ENCODE peak calls at places on chromosomes 16 and 17, in eight cellular contexts. P is body of pancreas; S is germinal center; K is Jurkat, Clone E6-1; M is H7; X is stimulated activated CD4-positive, alpha-beta T cell treated with anti-CD3 and anti-CD28 coated beads, Interleukin-1b, Interleukin-23, amount 100 ng/mL, for 24 hours; Y is breast epithelium; N is ovary. L is an unnamed sample.

GRCh38 chr17:37829446-37830142 is 84.7 kb upstream of the HNF1B start:
- DNase-seq in P (no peak), S (peak), K (no peak), M (no peak), X (no peak), Y (no peak), N (no peak), L (peak)

GRCh38 chr17:81480140-81480917 is 32.3 kb downstream of the ACTG1 start:
- DNase-seq in P (peak), S (no peak), K (no peak), M (no peak), X (no peak), Y (no peak), N (peak), L (no peak)

GRCh38 chr17:1648582-1649115 is 1.0 kb downstream of the RILP start:
- DNase-seq in P (peak), S (peak), K (peak), M (no peak), X (peak), Y (peak), N (peak), L (peak)

GRCh38 chr17:64275016-64275415 is 12.0 kb upstream of the TEX2 start:
- DNase-seq in P (no peak), S (no peak), K (no peak), M (no peak), X (no peak), Y (no peak), N (no peak), L (no peak)

GRCh38 chr17:13405080-13405479 is 196.6 kb downstream of the HS3ST3A1 start:
- DNase-seq in P (no peak), S (no peak), K (no peak), M (no peak), X (no peak), Y (no peak), N (no peak), L (no peak)

GRCh38 chr17:61484174-61484573 is 32.0 kb downstream of the TBX4 start:
- DNase-seq in P (no peak), S (no peak), K (no peak), M (no peak), X (no peak), Y (no peak), N (no peak), L (no peak)

GRCh38 chr17:62093188-62094155 is 28.4 kb upstream of the MED13 start:
- DNase-seq in P (no peak), S (no peak), K (no peak), M (no peak), X (no peak), Y (no peak), N (no peak), L (no peak)

GRCh38 chr17:62625870-62626200 is 1.6 kb upstream of the MRC2 start:
- DNase-seq in P (no peak), S (no peak), K (no peak), M (peak), X (no peak), Y (no peak), N (no peak), L (no peak)

GRCh38 chr17:8163978-8164814 is 1.4 kb upstream of the VAMP2 start:
- DNase-seq in P (peak), S (no peak), K (peak), M (peak), X (peak), Y (peak), N (peak), L (no peak)

GRCh38 chr17:67891481-67892119 is 66.3 kb downstream of the BPTF start:
- DNase-seq in P (peak), S (no peak), K (no peak), M (no peak), X (no peak), Y (no peak), N (no peak), L (no peak)

GRCh38 chr16:21597571-21598030 is 1.8 kb upstream of the METTL9 start:
- DNase-seq in P (no peak), S (no peak), K (no peak), M (no peak), X (no peak), Y (no peak), N (no peak), L (no peak)

GRCh38 chr16:52123063-52123839 is 423.7 kb downstream of the TOX3 start:
- DNase-seq in P (no peak), S (no peak), K (no peak), M (no peak), X (no peak), Y (no peak), N (no peak), L (no peak)

GRCh38 chr16:87457724-87458423 is 35.0 kb downstream of the ZCCHC14 start:
- DNase-seq in P (no peak), S (no peak), K (no peak), M (no peak), X (no peak), Y (peak), N (peak), L (no peak)

GRCh38 chr16:10180771-10181163 is 1.5 kb downstream of the GRIN2A start:
- DNase-seq in P (peak), S (peak), K (peak), M (peak), X (peak), Y (no peak), N (peak), L (peak)

GRCh38 chr17:81345211-81346089 is 49.8 kb upstream of the BAHCC1 start:
- DNase-seq in P (peak), S (peak), K (no peak), M (peak), X (no peak), Y (peak), N (peak), L (peak)

GRCh38 chr16:55175389-55175788 is 148.6 kb upstream of the IRX6 start:
- DNase-seq in P (no peak), S (no peak), K (no peak), M (no peak), X (no peak), Y (no peak), N (no peak), L (no peak)

GRCh38 chr17:75181608-75182318 is 996 bp downstream of the SUMO2 start:
- DNase-seq in P (peak), S (peak), K (no peak), M (peak), X (peak), Y (no peak), N (no peak), L (peak)

GRCh38 chr17:42674755-42675347 is 1.9 kb downstream of the PLEKHH3 start:
- DNase-seq in P (peak), S (no peak), K (no peak), M (peak), X (no peak), Y (no peak), N (no peak), L (peak)

GRCh38 chr17:83100220-83100852 is 20.9 kb downstream of the METRNL start:
- DNase-seq in P (peak), S (no peak), K (no peak), M (peak), X (no peak), Y (no peak), N (no peak), L (no peak)

GRCh38 chr16:21946889-21947635 is 6.1 kb upstream of the UQCRC2 start:
- DNase-seq in P (no peak), S (no peak), K (no peak), M (no peak), X (no peak), Y (no peak), N (no peak), L (no peak)

GRCh38 chr16:48317614-48318013 is 67.6 kb downstream of the SIAH1 start:
- DNase-seq in P (no peak), S (no peak), K (no peak), M (no peak), X (no peak), Y (no peak), N (no peak), L (no peak)

GRCh38 chr16:79715088-79715487 is 114.6 kb upstream of the MAF start:
- DNase-seq in P (no peak), S (no peak), K (no peak), M (no peak), X (no peak), Y (no peak), N (no peak), L (no peak)

GRCh38 chr17:20009302-20010098 is at the start of gene SPECC1:
- DNase-seq in P (peak), S (peak), K (peak), M (peak), X (peak), Y (peak), N (peak), L (peak)

GRCh38 chr16:67965668-67966548 is 2.5 kb downstream of the SLC12A4 start:
- DNase-seq in P (no peak), S (no peak), K (no peak), M (no peak), X (no peak), Y (peak), N (no peak), L (no peak)

GRCh38 chr16:68360971-68361370 is 50.2 kb downstream of the PRMT7 start:
- DNase-seq in P (no peak), S (no peak), K (no peak), M (peak), X (no peak), Y (no peak), N (no peak), L (no peak)

GRCh38 chr17:46044286-46044928 is 45.4 kb downstream of the STH start:
- DNase-seq in P (peak), S (peak), K (peak), M (peak), X (no peak), Y (peak), N (peak), L (peak)

GRCh38 chr16:12433691-12434390 is 369.8 kb downstream of the CPPED1 start:
- DNase-seq in P (no peak), S (no peak), K (no peak), M (no peak), X (no peak), Y (no peak), N (no peak), L (no peak)

GRCh38 chr17:5877948-5878347 is 192.2 kb upstream of the WSCD1 start:
- DNase-seq in P (peak), S (no peak), K (no peak), M (no peak), X (no peak), Y (no peak), N (no peak), L (no peak)

GRCh38 chr17:36661047-36661666 is 59.8 kb downstream of the MRM1 start:
- DNase-seq in P (no peak), S (no peak), K (no peak), M (no peak), X (no peak), Y (no peak), N (no peak), L (no peak)

GRCh38 chr16:21574372-21574771 is 25.0 kb upstream of the METTL9 start:
- DNase-seq in P (no peak), S (no peak), K (no peak), M (no peak), X (no peak), Y (no peak), N (no peak), L (no peak)

GRCh38 chr16:47643610-47644009 is 182.5 kb downstream of the PHKB start:
- DNase-seq in P (no peak), S (no peak), K (peak), M (no peak), X (no peak), Y (no peak), N (no peak), L (no peak)

GRCh38 chr17:29341726-29342125 is 47.8 kb upstream of the NUFIP2 start:
- DNase-seq in P (no peak), S (no peak), K (no peak), M (no peak), X (no peak), Y (no peak), N (no peak), L (no peak)

GRCh38 chr16:48231675-48232214 is 12.4 kb upstream of the LONP2 start:
- DNase-seq in P (peak), S (no peak), K (peak), M (peak), X (no peak), Y (no peak), N (no peak), L (peak)

GRCh38 chr16:80526418-80527061 is 14.3 kb upstream of the DYNLRB2 start:
- DNase-seq in P (peak), S (peak), K (peak), M (peak), X (peak), Y (no peak), N (peak), L (peak)

GRCh38 chr16:72957303-72958277 is 90.3 kb downstream of the ZFHX3 start:
- DNase-seq in P (no peak), S (no peak), K (no peak), M (no peak), X (no peak), Y (no peak), N (no peak), L (no peak)

GRCh38 chr16:3810198-3810664 is 70.3 kb downstream of the CREBBP start:
- DNase-seq in P (no peak), S (no peak), K (no peak), M (no peak), X (no peak), Y (no peak), N (no peak), L (no peak)